ENCODE peak calls at places on chromosome 5, in six cellular contexts. One of them, this sample, is unnamed.

GRCh38 chr5:58016329-58016728 is 443.6 kb downstream of the PLK2 start:
- DNase-seq in astrocyte: peak
- DNase-seq in astrocyte of the spinal cord: no peak
- DNase-seq in GM12865: no peak
- DNase-seq in cardiac fibroblast: peak
- DNase-seq in heart left ventricle: no peak
- DNase-seq in this sample: no peak

GRCh38 chr5:22591461-22591860 is 261.7 kb downstream of the CDH12 start:
- DNase-seq in astrocyte of the spinal cord: no peak
- DNase-seq in astrocyte: no peak
- DNase-seq in cardiac fibroblast: no peak
- DNase-seq in GM12865: no peak
- DNase-seq in heart left ventricle: no peak
- DNase-seq in this sample: no peak

GRCh38 chr5:175840050-175840841 is 31.1 kb upstream of the CPLX2 start:
- DNase-seq in cardiac fibroblast: peak
- DNase-seq in astrocyte of the spinal cord: peak
- DNase-seq in astrocyte: peak
- DNase-seq in GM12865: peak
- DNase-seq in heart left ventricle: no peak
- DNase-seq in this sample: no peak

GRCh38 chr5:76850543-76851140 is 828 bp downstream of the S100Z start:
- DNase-seq in cardiac fibroblast: peak
- DNase-seq in GM12865: no peak
- DNase-seq in astrocyte of the spinal cord: no peak
- DNase-seq in heart left ventricle: no peak
- DNase-seq in astrocyte: no peak
- DNase-seq in this sample: no peak

GRCh38 chr5:147223951-147224791 is 10.7 kb upstream of the STK32A start:
- DNase-seq in GM12865: peak
- DNase-seq in cardiac fibroblast: peak
- DNase-seq in astrocyte: peak
- DNase-seq in heart left ventricle: no peak
- DNase-seq in astrocyte of the spinal cord: peak
- DNase-seq in this sample: peak

GRCh38 chr5:61701877-61702602 is 370.0 kb downstream of the ZSWIM6 start:
- DNase-seq in cardiac fibroblast: no peak
- DNase-seq in heart left ventricle: no peak
- DNase-seq in GM12865: peak
- DNase-seq in astrocyte of the spinal cord: no peak
- DNase-seq in astrocyte: no peak
- DNase-seq in this sample: peak

GRCh38 chr5:103385722-103386121 is 127.2 kb downstream of the MACIR start:
- DNase-seq in astrocyte of the spinal cord: no peak
- DNase-seq in cardiac fibroblast: no peak
- DNase-seq in astrocyte: no peak
- DNase-seq in heart left ventricle: no peak
- DNase-seq in GM12865: no peak
- DNase-seq in this sample: no peak

GRCh38 chr5:35811108-35811741 is 45.5 kb upstream of the IL7R start:
- DNase-seq in astrocyte: peak
- DNase-seq in cardiac fibroblast: no peak
- DNase-seq in heart left ventricle: no peak
- DNase-seq in GM12865: no peak
- DNase-seq in astrocyte of the spinal cord: no peak
- DNase-seq in this sample: no peak

GRCh38 chr5:117095322-117095721 is 520.7 kb upstream of the SEMA6A start:
- DNase-seq in astrocyte: no peak
- DNase-seq in GM12865: no peak
- DNase-seq in heart left ventricle: no peak
- DNase-seq in astrocyte of the spinal cord: no peak
- DNase-seq in cardiac fibroblast: no peak
- DNase-seq in this sample: no peak

GRCh38 chr5:140113180-140113698 is 670 bp upstream of the PURA start:
- DNase-seq in GM12865: peak
- DNase-seq in heart left ventricle: peak
- DNase-seq in cardiac fibroblast: no peak
- DNase-seq in astrocyte: no peak
- DNase-seq in astrocyte of the spinal cord: no peak
- DNase-seq in this sample: peak

GRCh38 chr5:95901676-95902646 is 59.7 kb downstream of the ELL2 start:
- DNase-seq in heart left ventricle: no peak
- DNase-seq in GM12865: no peak
- DNase-seq in cardiac fibroblast: peak
- DNase-seq in astrocyte of the spinal cord: peak
- DNase-seq in astrocyte: peak
- DNase-seq in this sample: peak

GRCh38 chr5:93058309-93058708 is 522.7 kb downstream of the NR2F1-AS1 start:
- DNase-seq in heart left ventricle: no peak
- DNase-seq in cardiac fibroblast: peak
- DNase-seq in GM12865: no peak
- DNase-seq in astrocyte of the spinal cord: peak
- DNase-seq in astrocyte: peak
- DNase-seq in this sample: peak

GRCh38 chr5:1105350-1106265 is 6.3 kb downstream of the SLC12A7 start:
- DNase-seq in astrocyte of the spinal cord: no peak
- DNase-seq in cardiac fibroblast: no peak
- DNase-seq in GM12865: no peak
- DNase-seq in heart left ventricle: no peak
- DNase-seq in astrocyte: no peak
- DNase-seq in this sample: no peak

GRCh38 chr5:1551426-1551825 is 27.7 kb upstream of the LPCAT1 start:
- DNase-seq in GM12865: no peak
- DNase-seq in cardiac fibroblast: no peak
- DNase-seq in heart left ventricle: peak
- DNase-seq in astrocyte: no peak
- DNase-seq in astrocyte of the spinal cord: no peak
- DNase-seq in this sample: no peak

GRCh38 chr5:142296914-142297417 is 27.9 kb downstream of the SPRY4 start:
- DNase-seq in GM12865: no peak
- DNase-seq in astrocyte of the spinal cord: peak
- DNase-seq in heart left ventricle: no peak
- DNase-seq in astrocyte: peak
- DNase-seq in cardiac fibroblast: peak
- DNase-seq in this sample: no peak

GRCh38 chr5:31561936-31562335 is 29.8 kb downstream of the C5orf22 start:
- DNase-seq in astrocyte of the spinal cord: no peak
- DNase-seq in GM12865: no peak
- DNase-seq in cardiac fibroblast: no peak
- DNase-seq in astrocyte: no peak
- DNase-seq in heart left ventricle: no peak
- DNase-seq in this sample: peak

GRCh38 chr5:74130141-74130897 is 504.3 kb downstream of the ARHGEF28 start:
- DNase-seq in heart left ventricle: no peak
- DNase-seq in astrocyte: no peak
- DNase-seq in astrocyte of the spinal cord: no peak
- DNase-seq in GM12865: no peak
- DNase-seq in cardiac fibroblast: no peak
- DNase-seq in this sample: no peak

GRCh38 chr5:179914032-179914755 is 6.5 kb upstream of the TBC1D9B start:
- DNase-seq in astrocyte of the spinal cord: peak
- DNase-seq in astrocyte: peak
- DNase-seq in heart left ventricle: no peak
- DNase-seq in cardiac fibroblast: peak
- DNase-seq in GM12865: peak
- DNase-seq in this sample: peak

GRCh38 chr5:111095982-111096381 is 3.8 kb downstream of the WDR36 start:
- DNase-seq in heart left ventricle: no peak
- DNase-seq in GM12865: no peak
- DNase-seq in astrocyte: no peak
- DNase-seq in cardiac fibroblast: no peak
- DNase-seq in astrocyte of the spinal cord: no peak
- DNase-seq in this sample: no peak

DNA sequence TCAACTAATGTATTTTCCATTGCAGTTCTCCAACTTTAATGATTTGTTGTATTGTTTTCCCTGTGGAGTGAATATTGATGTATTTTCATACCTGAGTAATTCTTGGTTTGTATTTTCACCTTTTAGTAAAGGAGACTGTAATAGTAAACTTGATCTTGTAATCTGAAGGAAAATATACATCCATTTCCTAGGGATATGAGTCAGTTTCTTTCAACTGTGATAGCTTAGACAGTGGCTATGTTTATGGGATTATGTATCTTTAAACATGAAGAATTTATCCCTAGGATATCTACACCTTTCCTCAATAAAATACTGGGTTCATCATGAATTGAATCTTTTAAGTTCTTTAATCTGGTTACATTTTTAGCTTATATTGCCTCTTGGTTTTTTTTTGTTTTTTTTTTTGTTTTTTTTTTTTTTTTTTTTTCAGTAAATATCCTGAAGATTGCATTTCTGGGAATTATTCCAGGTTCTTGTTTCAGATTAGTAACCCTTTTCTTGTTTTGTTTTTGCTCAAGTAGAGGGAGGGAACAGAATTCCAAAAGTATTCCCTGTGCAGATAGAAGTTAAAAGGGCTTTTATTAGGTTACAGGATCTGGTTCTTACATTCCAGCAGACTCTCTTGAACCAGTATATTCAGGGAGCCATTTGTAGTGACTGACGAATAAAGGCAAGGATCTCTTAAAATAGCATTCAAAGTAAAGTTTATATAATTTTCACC is 7.1 kb downstream of the WDR36 start:
- DNase-seq in heart left ventricle: no peak
- DNase-seq in GM12865: no peak
- DNase-seq in astrocyte of the spinal cord: no peak
- DNase-seq in cardiac fibroblast: peak
- DNase-seq in astrocyte: peak
- DNase-seq in this sample: no peak
- H3K4me3 ChIP-seq in heart left ventricle: no peak
- H3K4me3 ChIP-seq in GM12865: no peak
- H3K4me3 ChIP-seq in astrocyte of the spinal cord: no peak
- H3K4me3 ChIP-seq in cardiac fibroblast: no peak
- H3K4me3 ChIP-seq in astrocyte: no peak
- H3K4me3 ChIP-seq in this sample: no peak

GRCh38 chr5:2748180-2748840 is 3.2 kb downstream of the IRX2 start:
- DNase-seq in heart left ventricle: no peak
- DNase-seq in astrocyte: no peak
- DNase-seq in astrocyte of the spinal cord: no peak
- DNase-seq in GM12865: no peak
- DNase-seq in cardiac fibroblast: no peak
- DNase-seq in this sample: no peak
- H3K4me3 ChIP-seq in heart left ventricle: no peak
- H3K4me3 ChIP-seq in astrocyte: peak
- H3K4me3 ChIP-seq in astrocyte of the spinal cord: peak
- H3K4me3 ChIP-seq in GM12865: no peak
- H3K4me3 ChIP-seq in cardiac fibroblast: peak
- H3K4me3 ChIP-seq in this sample: no peak

DNA sequence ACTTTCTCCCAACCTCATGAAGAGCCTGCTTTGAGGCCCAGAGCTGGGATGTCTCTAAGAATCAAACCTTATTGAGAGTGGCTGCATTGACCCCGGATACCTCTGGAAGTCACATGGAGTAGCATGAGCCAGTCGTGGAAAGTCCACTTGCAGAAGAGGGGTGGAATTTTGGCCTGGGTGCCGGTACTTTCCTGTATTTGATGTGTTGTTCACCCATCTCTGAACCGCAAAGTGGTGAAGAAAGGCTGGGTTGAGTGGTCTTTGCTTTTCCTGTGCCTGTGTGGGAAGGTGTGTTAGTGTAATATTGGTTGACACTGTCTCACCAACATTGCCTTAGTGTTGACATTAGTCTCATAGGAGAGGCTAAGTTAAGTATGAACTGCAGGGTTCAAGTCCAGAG is 3.7 kb downstream of the OTULIN start:
- DNase-seq in cardiac fibroblast: no peak
- DNase-seq in astrocyte: no peak
- DNase-seq in heart left ventricle: no peak
- DNase-seq in GM12865: peak
- DNase-seq in astrocyte of the spinal cord: no peak
- DNase-seq in this sample: no peak
- H3K4me3 ChIP-seq in cardiac fibroblast: no peak
- H3K4me3 ChIP-seq in astrocyte: no peak
- H3K4me3 ChIP-seq in heart left ventricle: no peak
- H3K4me3 ChIP-seq in GM12865: peak
- H3K4me3 ChIP-seq in astrocyte of the spinal cord: no peak
- H3K4me3 ChIP-seq in this sample: no peak

GRCh38 chr5:59791602-59792001 is 101.9 kb downstream of the PDE4D start:
- DNase-seq in astrocyte: no peak
- DNase-seq in heart left ventricle: no peak
- DNase-seq in GM12865: no peak
- DNase-seq in astrocyte of the spinal cord: no peak
- DNase-seq in cardiac fibroblast: no peak
- DNase-seq in this sample: no peak

GRCh38 chr5:59789197-59789596 is 104.3 kb downstream of the PDE4D start:
- DNase-seq in heart left ventricle: no peak
- DNase-seq in astrocyte of the spinal cord: peak
- DNase-seq in cardiac fibroblast: peak
- DNase-seq in GM12865: no peak
- DNase-seq in astrocyte: peak
- DNase-seq in this sample: no peak

GRCh38 chr5:59791131-59791485 is 102.4 kb downstream of the PDE4D start:
- DNase-seq in GM12865: no peak
- DNase-seq in astrocyte of the spinal cord: no peak
- DNase-seq in cardiac fibroblast: no peak
- DNase-seq in heart left ventricle: no peak
- DNase-seq in astrocyte: no peak
- DNase-seq in this sample: no peak

GRCh38 chr5:59789894-59790293 is 103.6 kb downstream of the PDE4D start:
- DNase-seq in GM12865: no peak
- DNase-seq in astrocyte: no peak
- DNase-seq in cardiac fibroblast: peak
- DNase-seq in astrocyte of the spinal cord: no peak
- DNase-seq in heart left ventricle: no peak
- DNase-seq in this sample: no peak

GRCh38 chr5:59790399-59791130 is 103.0 kb downstream of the PDE4D start:
- DNase-seq in GM12865: peak
- DNase-seq in cardiac fibroblast: peak
- DNase-seq in heart left ventricle: no peak
- DNase-seq in astrocyte of the spinal cord: peak
- DNase-seq in astrocyte: peak
- DNase-seq in this sample: peak
- H3K4me3 ChIP-seq in GM12865: peak
- H3K4me3 ChIP-seq in cardiac fibroblast: no peak
- H3K4me3 ChIP-seq in heart left ventricle: peak
- H3K4me3 ChIP-seq in astrocyte of the spinal cord: no peak
- H3K4me3 ChIP-seq in astrocyte: peak
- H3K4me3 ChIP-seq in this sample: no peak

GRCh38 chr5:7397005-7397546 is 1.1 kb downstream of the ADCY2 start:
- DNase-seq in astrocyte: peak
- DNase-seq in astrocyte of the spinal cord: peak
- DNase-seq in heart left ventricle: no peak
- DNase-seq in GM12865: no peak
- DNase-seq in cardiac fibroblast: no peak
- DNase-seq in this sample: no peak
- H3K4me3 ChIP-seq in astrocyte: peak
- H3K4me3 ChIP-seq in astrocyte of the spinal cord: peak
- H3K4me3 ChIP-seq in heart left ventricle: peak
- H3K4me3 ChIP-seq in GM12865: no peak
- H3K4me3 ChIP-seq in cardiac fibroblast: no peak
- H3K4me3 ChIP-seq in this sample: no peak

GRCh38 chr5:170296935-170297588 is 515 bp downstream of the LCP2 start:
- DNase-seq in GM12865: peak
- DNase-seq in cardiac fibroblast: no peak
- DNase-seq in astrocyte of the spinal cord: no peak
- DNase-seq in heart left ventricle: no peak
- DNase-seq in astrocyte: no peak
- DNase-seq in this sample: no peak
- H3K4me3 ChIP-seq in GM12865: peak
- H3K4me3 ChIP-seq in cardiac fibroblast: no peak
- H3K4me3 ChIP-seq in astrocyte of the spinal cord: no peak
- H3K4me3 ChIP-seq in heart left ventricle: peak
- H3K4me3 ChIP-seq in astrocyte: no peak
- H3K4me3 ChIP-seq in this sample: no peak

This sample was measured in MG63.